ENCODE peak calls at places on chromosomes 2 and 18, in four cellular contexts. L is BJ, E is A549, N is psoas muscle. S is an unnamed sample.

GRCh38 chr2:229732897-229733296 is 18.5 kb upstream of the DNER start:
- DNase-seq in N (no peak), L (no peak), E (no peak), S (no peak)

GRCh38 chr2:35960596-35960995 is 395.0 kb upstream of the CRIM1 start:
- DNase-seq in E (no peak), L (no peak), N (no peak), S (no peak)

GRCh38 chr2:169895294-169895985 is 68.2 kb downstream of the UBR3 start:
- DNase-seq in N (no peak), E (no peak), L (peak), S (no peak)

GRCh38 chr2:47483191-47483590 is 80.2 kb downstream of the MSH2 start:
- DNase-seq in L (no peak), N (no peak), E (no peak), S (no peak)

GRCh38 chr18:3982541-3982940 is 472.6 kb downstream of the DLGAP1 start:
- DNase-seq in N (no peak), L (no peak), E (no peak), S (no peak)

GRCh38 chr2:60075048-60075447 is 478.4 kb downstream of the BCL11A start:
- DNase-seq in E (no peak), N (no peak), L (no peak), S (no peak)

GRCh38 chr2:205731521-205731965 is 49.2 kb downstream of the NRP2 start:
- DNase-seq in N (no peak), L (no peak), E (no peak), S (peak)

GRCh38 chr18:71221405-71221804 is 932.6 kb downstream of the SOCS6 start:
- DNase-seq in E (no peak), L (no peak), N (no peak), S (no peak)

GRCh38 chr2:177165731-177166711 is 46.6 kb upstream of the HNRNPA3 start:
- DNase-seq in E (no peak), L (no peak), N (no peak), S (peak)

GRCh38 chr2:165970663-165971062 is 17.1 kb upstream of the TTC21B start:
- DNase-seq in L (no peak), N (no peak), E (no peak), S (no peak)

GRCh38 chr2:230343747-230344146 is 16.8 kb downstream of the SP140L start:
- DNase-seq in E (no peak), N (no peak), L (no peak), S (no peak)

GRCh38 chr2:207363761-207364160 is 166.0 kb upstream of the CREB1 start:
- DNase-seq in E (no peak), L (no peak), N (no peak), S (no peak)

GRCh38 chr2:177784449-177784845 is 288.1 kb downstream of the PDE11A start:
- DNase-seq in L (peak), N (no peak), E (no peak), S (no peak)

GRCh38 chr2:238330391-238330790 is 10.1 kb downstream of the TRAF3IP1 start:
- DNase-seq in E (no peak), L (no peak), N (no peak), S (no peak)

GRCh38 chr2:59389240-59389639 is 1148.1 kb upstream of the FANCL start:
- DNase-seq in E (peak), L (no peak), N (no peak), S (no peak)

GRCh38 chr18:13564579-13564978 is 161.8 kb downstream of the FAM210A start:
- DNase-seq in L (no peak), E (no peak), N (no peak), S (no peak)

GRCh38 chr2:229270551-229271410 is at the start of gene PID1:
- DNase-seq in L (no peak), N (peak), E (peak), S (no peak)

GRCh38 chr2:230872151-230872967 is 7.6 kb downstream of the ITM2C start:
- DNase-seq in N (no peak), E (no peak), L (no peak), S (no peak)

GRCh38 chr2:172556284-172557033 is 569 bp downstream of the PDK1 start:
- DNase-seq in E (peak), N (peak), L (no peak), S (peak)

GRCh38 chr18:77316641-77317040 is 67.0 kb downstream of the GALR1 start:
- DNase-seq in N (no peak), E (no peak), L (no peak), S (no peak)

GRCh38 chr2:163515836-163516235 is 220.0 kb downstream of the FIGN start:
- DNase-seq in N (no peak), E (no peak), L (no peak), S (no peak)

GRCh38 chr2:187547353-187547979 is 6.8 kb downstream of the TFPI start:
- DNase-seq in N (peak), E (peak), L (peak), S (no peak)

GRCh38 chr2:199452200-199452990 is 5.3 kb downstream of the SATB2 start:
- DNase-seq in N (no peak), E (no peak), L (no peak), S (no peak)

GRCh38 chr18:7256959-7257742 is 26.3 kb downstream of the LRRC30 start:
- DNase-seq in L (no peak), N (no peak), E (no peak), S (no peak)

GRCh38 chr2:32008811-32009478 is 1.9 kb downstream of the MEMO1 start:
- DNase-seq in N (no peak), L (no peak), E (no peak), S (peak)

GRCh38 chr18:65938592-65939372 is 188.0 kb downstream of the CDH7 start:
- DNase-seq in L (no peak), N (no peak), E (peak), S (no peak)

GRCh38 chr18:45951021-45951714 is 16.0 kb downstream of the EPG5 start:
- DNase-seq in N (peak), L (peak), E (no peak), S (no peak)

GRCh38 chr18:78859686-78860085 is 119.9 kb upstream of the SALL3 start:
- DNase-seq in E (no peak), L (no peak), N (no peak), S (no peak)

GRCh38 chr2:86632672-86633071 is 9.0 kb upstream of the RNF103 start:
- DNase-seq in E (no peak), L (no peak), N (no peak), S (no peak)

DNA sequence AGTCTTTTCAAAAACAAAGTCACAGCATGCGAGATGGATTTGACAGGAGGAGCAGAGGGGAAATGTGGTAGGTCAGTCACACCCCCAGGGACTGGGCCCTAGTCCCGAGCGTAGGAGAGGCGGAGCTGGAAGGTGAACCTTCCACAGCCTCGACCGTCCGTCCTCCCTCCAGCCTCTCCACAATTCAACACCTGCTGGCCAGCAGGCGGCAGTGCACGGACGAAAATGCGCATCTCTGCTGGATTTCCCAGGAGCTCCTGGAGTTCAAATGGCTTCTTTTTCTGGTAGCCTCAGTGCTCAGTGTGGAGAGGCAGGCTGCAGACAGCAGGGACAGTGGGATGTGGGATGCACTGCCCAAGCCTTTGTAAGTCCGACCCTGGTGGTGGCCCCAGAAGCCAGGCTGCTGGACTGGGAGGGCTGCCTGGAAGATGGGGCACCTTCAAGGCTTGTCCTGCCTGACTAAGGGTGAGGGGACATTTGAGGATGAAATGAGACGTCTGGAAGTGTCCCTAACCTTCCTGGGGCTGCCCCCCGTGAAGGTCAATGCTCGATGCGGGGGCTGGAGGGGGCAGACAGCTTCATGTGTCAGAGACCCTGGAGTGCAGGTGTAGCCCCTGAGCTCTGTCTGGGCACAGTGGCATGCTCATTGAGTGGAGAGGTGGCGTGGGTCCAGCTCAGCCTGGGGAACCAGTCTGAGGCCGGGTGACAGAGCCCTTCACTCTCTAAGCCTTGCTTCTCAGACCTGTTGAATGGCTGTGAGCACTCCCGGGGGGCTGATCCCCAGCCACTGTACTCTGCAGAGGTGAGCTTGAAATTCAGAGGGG is 189.5 kb downstream of the TFCP2L1 start:
- DNase-seq in N (peak), L (no peak), E (peak), S (peak)
- TF ChIP-seq CTCF in N (peak), L (peak), E (peak), S (peak)

GRCh38 chr2:54313147-54313546 is 57.1 kb upstream of the TSPYL6 start:
- DNase-seq in L (no peak), E (no peak), N (no peak), S (no peak)

GRCh38 chr2:54321062-54321461 is 65.0 kb upstream of the TSPYL6 start:
- DNase-seq in N (no peak), L (no peak), E (no peak), S (no peak)

DNA sequence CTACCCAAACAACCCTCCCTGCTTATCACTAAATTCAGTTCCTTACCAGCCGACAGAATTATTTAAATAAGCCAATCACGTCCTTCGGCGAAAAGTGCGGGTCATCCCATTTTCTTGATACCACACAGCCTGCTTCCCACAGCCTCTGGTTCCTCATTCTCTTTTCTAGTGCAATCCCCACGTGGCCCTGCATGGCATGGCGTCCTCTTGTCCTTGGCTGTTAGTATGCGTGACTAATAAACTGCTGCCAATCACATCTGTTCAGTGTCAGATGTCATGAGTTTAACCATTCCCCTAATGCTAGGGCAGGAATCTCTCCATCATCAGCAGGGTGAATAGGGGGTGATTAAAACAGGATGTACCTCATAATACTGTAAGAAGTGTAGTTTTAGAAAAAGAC is 62.8 kb upstream of the TSPYL6 start:
- DNase-seq in L (no peak), E (no peak), N (no peak), S (no peak)
- TF ChIP-seq CTCF in L (no peak), E (no peak), N (no peak), S (no peak)

GRCh38 chr2:146666336-146666735 is 1178.5 kb upstream of the ACVR2A start:
- DNase-seq in L (no peak), E (no peak), N (no peak), S (no peak)

GRCh38 chr2:146665801-146666200 is 1179.0 kb upstream of the ACVR2A start:
- DNase-seq in N (no peak), E (no peak), L (no peak), S (no peak)

GRCh38 chr2:146659976-146660375 is 1184.9 kb upstream of the ACVR2A start:
- DNase-seq in N (no peak), L (no peak), E (no peak), S (no peak)

GRCh38 chr2:146661494-146662096 is 1183.2 kb upstream of the ACVR2A start:
- DNase-seq in L (no peak), E (peak), N (no peak), S (no peak)
- TF ChIP-seq CTCF in L (peak), E (peak), N (peak), S (peak)

GRCh38 chr2:66585616-66586015 is 150.7 kb downstream of the MEIS1 start:
- DNase-seq in N (no peak), E (no peak), L (no peak), S (no peak)

GRCh38 chr2:66582364-66582974 is 147.5 kb downstream of the MEIS1 start:
- DNase-seq in E (no peak), L (no peak), N (peak), S (no peak)

GRCh38 chr2:66584011-66584410 is 149.1 kb downstream of the MEIS1 start:
- DNase-seq in L (no peak), N (no peak), E (no peak), S (no peak)

GRCh38 chr2:66582975-66583842 is 148.3 kb downstream of the MEIS1 start:
- DNase-seq in E (no peak), L (no peak), N (peak), S (no peak)

DNA sequence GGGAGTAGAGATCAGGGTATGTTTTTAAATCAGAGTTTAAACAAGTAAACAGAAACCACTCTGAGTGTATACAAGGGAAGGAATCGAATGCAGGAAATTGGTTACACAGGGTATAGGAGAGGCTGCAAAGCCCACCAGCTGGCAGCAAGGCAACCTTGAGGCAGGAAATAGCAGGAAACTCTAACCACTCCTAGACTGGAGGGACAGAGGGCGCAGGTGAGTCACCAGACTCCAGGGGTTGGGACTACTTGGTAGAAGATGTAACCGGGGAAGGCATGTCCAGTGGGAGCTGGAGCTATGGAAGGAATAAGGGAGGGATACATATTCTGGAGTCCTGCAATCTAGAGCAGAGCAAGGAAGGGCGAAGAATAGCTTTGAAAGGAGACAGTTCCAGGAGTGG is 152.3 kb downstream of the MEIS1 start:
- DNase-seq in N (peak), L (no peak), E (peak), S (no peak)
- TF ChIP-seq CTCF in N (no peak), L (no peak), E (peak), S (no peak)

DNA sequence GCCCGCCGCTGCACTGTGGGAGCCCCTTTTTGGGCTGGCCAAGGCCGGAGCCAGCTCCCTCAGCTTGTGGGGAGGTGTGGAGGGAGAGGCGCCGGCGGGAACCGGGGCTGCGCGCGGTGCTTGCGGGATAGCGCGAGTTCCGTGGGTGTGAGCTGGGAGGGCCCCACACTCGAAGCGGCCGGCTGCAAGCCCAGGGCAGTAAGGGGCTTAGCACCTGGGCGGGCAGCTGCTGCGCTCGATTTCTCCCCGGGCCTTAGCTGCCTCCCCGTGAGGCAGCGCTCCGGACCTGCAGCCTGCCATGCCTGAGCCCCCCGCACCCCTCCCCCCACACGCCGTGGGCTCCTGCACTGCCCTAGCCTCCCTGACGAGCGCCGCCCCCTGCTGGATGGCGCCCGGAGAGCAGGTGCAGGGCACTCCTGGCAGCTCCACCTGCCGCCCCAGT is 124.4 kb downstream of the CCDC178 start:
- DNase-seq in L (no peak), N (no peak), E (no peak), S (no peak)
- TF ChIP-seq CTCF in L (no peak), N (no peak), E (no peak), S (no peak)

GRCh38 chr18:26802330-26803200 is 62.9 kb downstream of the AQP4 start:
- DNase-seq in E (no peak), L (no peak), N (no peak), S (no peak)

GRCh38 chr18:26804474-26804873 is 61.0 kb downstream of the AQP4 start:
- DNase-seq in L (no peak), E (no peak), N (no peak), S (no peak)

GRCh38 chr18:26806224-26806623 is 59.3 kb downstream of the AQP4 start:
- DNase-seq in N (no peak), L (no peak), E (no peak), S (no peak)

DNA sequence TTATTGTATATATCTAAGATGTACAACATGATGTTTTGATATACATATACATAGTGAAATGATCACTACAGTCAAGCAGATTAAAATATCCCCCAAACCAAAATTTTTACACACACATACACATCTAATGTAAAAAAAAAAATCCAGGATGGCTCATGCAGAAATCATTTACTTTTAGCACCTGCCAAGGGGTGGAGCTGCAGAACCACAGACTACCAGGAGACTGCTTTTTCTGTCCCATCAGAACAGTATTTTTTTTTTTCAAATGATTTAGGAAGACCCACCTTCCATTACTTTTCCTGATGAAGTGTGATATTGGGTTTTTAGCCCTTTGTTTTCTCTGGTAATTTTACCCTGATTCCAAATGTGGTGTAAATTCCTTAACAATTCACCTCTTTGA is 61.9 kb downstream of the AQP4 start:
- DNase-seq in E (no peak), L (no peak), N (no peak), S (no peak)
- TF ChIP-seq CTCF in E (no peak), L (no peak), N (no peak), S (no peak)

GRCh38 chr2:71974846-71975245 is 172.8 kb downstream of the CYP26B1 start:
- DNase-seq in L (no peak), E (no peak), N (no peak), S (no peak)
- TF ChIP-seq CTCF in L (no peak), E (no peak), N (no peak), S (no peak)

GRCh38 chr2:209334188-209335017 is 89.4 kb upstream of the MAP2 start:
- DNase-seq in L (no peak), N (peak), E (peak), S (peak)

GRCh38 chr2:209331291-209331844 is 92.5 kb upstream of the MAP2 start:
- DNase-seq in N (no peak), L (no peak), E (peak), S (no peak)
- TF ChIP-seq CTCF in N (peak), L (peak), E (peak), S (no peak)

GRCh38 chr2:45833968-45834344 is 182.5 kb downstream of the PRKCE start:
- DNase-seq in E (no peak), L (no peak), N (no peak), S (peak)
- TF ChIP-seq CTCF in E (no peak), L (no peak), N (no peak), S (no peak)

S was measured in GM20000.